ENCODE peak calls at places on chromosomes 11 and 22, in eight cellular contexts. A is body of pancreas, X is endodermal cell, Y is neural progenitor cell, G is BE2C, F is IMR-90, Z is neural crest cell, O is AG09319. V is an unnamed sample.

GRCh38 chr11:8338138-8338537 is 74.5 kb upstream of the LMO1 start:
- DNase-seq in A (peak; percentile 59), X (peak; percentile 93), Y (peak; percentile 67), G (peak; percentile 60), F (peak; percentile 12), Z (peak; percentile 77), O (no peak), V (no peak)

GRCh38 chr22:28759861-28760560 is 12.5 kb upstream of the CCDC117 start:
- DNase-seq in A (no peak), X (peak; percentile 68), Y (peak; percentile 28), G (no peak), F (peak; percentile 18), Z (no peak), O (no peak), V (no peak)

GRCh38 chr11:128830290-128830813 is 36.7 kb downstream of the KCNJ1 start:
- DNase-seq in A (no peak), X (no peak), Y (no peak), G (no peak), F (no peak), Z (no peak), O (no peak), V (no peak)

GRCh38 chr11:118042126-118042525 is 34.8 kb upstream of the TMPRSS4 start:
- DNase-seq in A (no peak), X (no peak), Y (no peak), G (no peak), F (no peak), Z (no peak), O (no peak), V (no peak)

GRCh38 chr11:44017443-44018126 is 30.2 kb upstream of the ACCSL start:
- DNase-seq in A (no peak), X (no peak), Y (no peak), G (no peak), F (no peak), Z (no peak), O (no peak), V (no peak)

GRCh38 chr11:117671370-117671769 is 125.6 kb downstream of the DSCAML1 start:
- DNase-seq in A (no peak), X (no peak), Y (peak; percentile 55), G (no peak), F (no peak), Z (no peak), O (no peak), V (no peak)

GRCh38 chr11:2097356-2097997 is 41.7 kb downstream of the IGF2 start:
- DNase-seq in A (peak; percentile 40), X (peak; percentile 91), Y (peak; percentile 92), G (no peak), F (peak; percentile 82), Z (peak; percentile 32), O (peak; percentile 89), V (no peak)

GRCh38 chr11:93921695-93922468 is 71.5 kb upstream of the VSTM5 start:
- DNase-seq in A (peak; percentile 63), X (peak; percentile 92), Y (peak; percentile 81), G (peak; percentile 72), F (peak; percentile 72), Z (peak; percentile 40), O (peak; percentile 29), V (no peak)

GRCh38 chr11:57308426-57309060 is 16.2 kb downstream of the TNKS1BP1 start:
- DNase-seq in A (no peak), X (no peak), Y (no peak), G (no peak), F (no peak), Z (no peak), O (no peak), V (no peak)

GRCh38 chr11:63610604-63611394 is 3.4 kb downstream of the PLAAT3 start:
- DNase-seq in A (no peak), X (peak; percentile 85), Y (peak; percentile 65), G (no peak), F (no peak), Z (no peak), O (no peak), V (no peak)

GRCh38 chr22:45578524-45579147 is 76.0 kb downstream of the FBLN1 start:
- DNase-seq in A (no peak), X (no peak), Y (no peak), G (no peak), F (no peak), Z (no peak), O (no peak), V (no peak)

GRCh38 chr11:8206251-8207079 is 37.6 kb upstream of the RIC3 start:
- DNase-seq in A (peak; percentile 56), X (peak; percentile 79), Y (peak; percentile 80), G (peak; percentile 88), F (no peak), Z (no peak), O (no peak), V (no peak)

GRCh38 chr11:45366196-45366595 is 80.1 kb upstream of the SYT13 start:
- DNase-seq in A (no peak), X (no peak), Y (no peak), G (no peak), F (no peak), Z (no peak), O (no peak), V (no peak)

GRCh38 chr22:49403102-49403501 is 424.6 kb downstream of the BRD1 start:
- DNase-seq in A (no peak), X (peak; percentile 36), Y (no peak), G (no peak), F (no peak), Z (no peak), O (no peak), V (no peak)

GRCh38 chr22:18079706-18080230 is 2.0 kb downstream of the PEX26 start:
- DNase-seq in A (no peak), X (no peak), Y (no peak), G (no peak), F (no peak), Z (no peak), O (no peak), V (no peak)

GRCh38 chr22:18077639-18078328 is at the start of gene PEX26:
- DNase-seq in A (peak; percentile 95), X (peak; percentile 97), Y (peak; percentile 97), G (peak; percentile 93), F (peak; percentile 95), Z (peak; percentile 81), O (peak; percentile 89), V (peak; percentile 95)

GRCh38 chr22:18077087-18077638 is 627 bp upstream of the PEX26 start:
- DNase-seq in A (no peak), X (no peak), Y (no peak), G (no peak), F (no peak), Z (no peak), O (no peak), V (no peak)

GRCh38 chr22:18076060-18076497 is 1.7 kb upstream of the PEX26 start:
- DNase-seq in A (peak; percentile 68), X (peak; percentile 78), Y (peak; percentile 88), G (peak; percentile 65), F (peak; percentile 91), Z (peak; percentile 65), O (peak; percentile 81), V (no peak)

DNA sequence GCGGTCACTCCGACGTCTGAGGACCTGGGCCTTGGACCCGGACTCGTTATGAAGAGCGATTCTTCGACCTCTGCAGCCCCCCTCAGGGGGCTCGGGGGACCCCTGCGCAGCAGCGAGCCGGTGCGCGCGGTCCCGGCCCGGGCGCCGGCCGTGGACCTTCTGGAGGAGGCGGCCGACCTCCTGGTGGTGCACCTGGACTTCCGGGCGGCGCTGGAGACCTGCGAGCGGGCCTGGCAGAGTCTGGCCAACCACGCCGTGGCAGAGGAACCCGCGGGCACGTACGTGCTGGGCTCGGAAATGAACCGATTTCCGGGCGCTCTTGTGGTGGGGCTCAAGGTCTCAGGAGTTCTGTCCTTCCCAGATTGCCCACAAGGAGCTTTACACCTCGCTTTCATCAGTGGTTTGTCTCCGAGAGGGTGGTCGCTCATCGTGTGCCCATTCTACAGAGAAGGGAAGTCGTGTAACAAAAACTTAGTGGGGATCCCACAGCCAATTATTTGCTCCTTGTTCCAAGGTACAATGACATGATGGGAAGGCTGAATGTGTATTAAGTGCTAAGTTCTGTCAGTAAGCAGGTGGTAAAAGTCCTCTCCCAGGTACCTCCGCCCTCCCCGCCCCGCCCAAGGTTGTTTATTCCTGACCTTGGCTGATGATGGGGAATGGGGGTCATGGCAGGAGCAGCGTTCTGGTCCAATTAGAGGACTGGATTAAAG is 695 bp downstream of the PEX26 start:
- DNase-seq in A (peak; percentile 53), X (peak; percentile 72), Y (no peak), G (peak; percentile 38), F (peak; percentile 19), Z (no peak), O (no peak), V (no peak)
- TF ChIP-seq CTCF in A (no peak), X (peak; percentile 54), Y (peak; percentile 5), G (no peak), F (peak; percentile 10), Z (peak; percentile 20), O (no peak), V (no peak)

GRCh38 chr22:38180841-38181452 is 683 bp downstream of the PLA2G6 start:
- DNase-seq in A (no peak), X (peak; percentile 71), Y (no peak), G (no peak), F (no peak), Z (no peak), O (no peak), V (peak; percentile 83)
- TF ChIP-seq CTCF in A (no peak), X (no peak), Y (no peak), G (no peak), F (no peak), Z (no peak), O (no peak), V (no peak)

GRCh38 chr22:39661842-39662676 is 91.5 kb downstream of the CACNA1I start:
- DNase-seq in A (peak; percentile 28), X (peak; percentile 98), Y (peak; percentile 78), G (no peak), F (no peak), Z (no peak), O (no peak), V (no peak)

GRCh38 chr22:39664485-39665200 is 94.1 kb downstream of the CACNA1I start:
- DNase-seq in A (no peak), X (peak; percentile 97), Y (peak; percentile 92), G (no peak), F (no peak), Z (peak; percentile 18), O (no peak), V (no peak)

GRCh38 chr22:39662677-39663034 is 92.1 kb downstream of the CACNA1I start:
- DNase-seq in A (no peak), X (no peak), Y (peak; percentile 55), G (no peak), F (no peak), Z (no peak), O (no peak), V (no peak)

GRCh38 chr22:39665229-39665628 is 94.7 kb downstream of the CACNA1I start:
- DNase-seq in A (no peak), X (no peak), Y (peak; percentile 30), G (no peak), F (no peak), Z (no peak), O (no peak), V (no peak)

GRCh38 chr22:39663751-39664150 is 93.2 kb downstream of the CACNA1I start:
- DNase-seq in A (no peak), X (peak; percentile 69), Y (peak; percentile 23), G (no peak), F (no peak), Z (no peak), O (no peak), V (no peak)
- TF ChIP-seq CTCF in A (no peak), X (no peak), Y (no peak), G (no peak), F (no peak), Z (no peak), O (no peak), V (no peak)

GRCh38 chr11:100329352-100329751 is 357.7 kb upstream of the ARHGAP42 start:
- DNase-seq in A (no peak), X (no peak), Y (no peak), G (no peak), F (no peak), Z (no peak), O (no peak), V (no peak)

GRCh38 chr11:100328626-100329340 is 358.3 kb upstream of the ARHGAP42 start:
- DNase-seq in A (no peak), X (peak; percentile 51), Y (peak; percentile 11), G (no peak), F (peak; percentile 7), Z (no peak), O (no peak), V (no peak)
- TF ChIP-seq CTCF in A (no peak), X (peak; percentile 66), Y (no peak), G (no peak), F (no peak), Z (no peak), O (no peak), V (no peak)

V was measured in CD14-positive monocyte.